ENCODE peak calls at places on chromosomes 4 and X, in four cellular contexts. One of them, this sample, is unnamed.

GRCh38 chrX:116749943-116750342 is 287.2 kb upstream of the CT83 start:
- DNase-seq in NCI-H510A treated with DMSO at 0.1 percent for 48 hours: peak
- DNase-seq in Peyer's patch: no peak
- DNase-seq in Calu3: no peak
- DNase-seq in this sample: no peak

GRCh38 chrX:17242470-17242869 is 132.5 kb upstream of the NHS start:
- DNase-seq in Peyer's patch: peak
- DNase-seq in Calu3: peak
- DNase-seq in NCI-H510A treated with DMSO at 0.1 percent for 48 hours: peak
- DNase-seq in this sample: peak

GRCh38 chr4:112060212-112060611 is 85.0 kb upstream of the FAM241A start:
- DNase-seq in NCI-H510A treated with DMSO at 0.1 percent for 48 hours: no peak
- DNase-seq in Peyer's patch: no peak
- DNase-seq in Calu3: peak
- DNase-seq in this sample: peak

GRCh38 chrX:318739-319578 is at the start of gene GTPBP6:
- DNase-seq in Calu3: peak
- DNase-seq in NCI-H510A treated with DMSO at 0.1 percent for 48 hours: no peak
- DNase-seq in Peyer's patch: peak
- DNase-seq in this sample: peak

GRCh38 chrX:74187211-74187610 is 116.8 kb upstream of the ZCCHC13 start:
- DNase-seq in Calu3: no peak
- DNase-seq in NCI-H510A treated with DMSO at 0.1 percent for 48 hours: no peak
- DNase-seq in Peyer's patch: no peak
- DNase-seq in this sample: no peak

GRCh38 chrX:153926863-153927685 is 1.0 kb upstream of the ARHGAP4 start:
- DNase-seq in Calu3: no peak
- DNase-seq in Peyer's patch: peak
- DNase-seq in NCI-H510A treated with DMSO at 0.1 percent for 48 hours: peak
- DNase-seq in this sample: no peak

GRCh38 chr4:1834047-1834769 is 21.7 kb downstream of the LETM1 start:
- DNase-seq in NCI-H510A treated with DMSO at 0.1 percent for 48 hours: no peak
- DNase-seq in Calu3: no peak
- DNase-seq in Peyer's patch: no peak
- DNase-seq in this sample: no peak

GRCh38 chr4:152052431-152053057 is 291.7 kb upstream of the GATB start:
- DNase-seq in Peyer's patch: no peak
- DNase-seq in Calu3: no peak
- DNase-seq in NCI-H510A treated with DMSO at 0.1 percent for 48 hours: no peak
- DNase-seq in this sample: no peak

GRCh38 chrX:133980832-133981588 is 4.4 kb downstream of the GPC3 start:
- DNase-seq in NCI-H510A treated with DMSO at 0.1 percent for 48 hours: no peak
- DNase-seq in Calu3: no peak
- DNase-seq in Peyer's patch: no peak
- DNase-seq in this sample: no peak

GRCh38 chrX:104118765-104119164 is 6.4 kb downstream of the ZCCHC18 start:
- DNase-seq in NCI-H510A treated with DMSO at 0.1 percent for 48 hours: peak
- DNase-seq in Calu3: no peak
- DNase-seq in Peyer's patch: no peak
- DNase-seq in this sample: no peak

GRCh38 chrX:30812326-30812725 is 76.7 kb downstream of the TAB3 start:
- DNase-seq in NCI-H510A treated with DMSO at 0.1 percent for 48 hours: no peak
- DNase-seq in Calu3: no peak
- DNase-seq in Peyer's patch: no peak
- DNase-seq in this sample: no peak

GRCh38 chr4:8181119-8181518 is 18.0 kb upstream of the SH3TC1 start:
- DNase-seq in NCI-H510A treated with DMSO at 0.1 percent for 48 hours: no peak
- DNase-seq in Calu3: no peak
- DNase-seq in Peyer's patch: no peak
- DNase-seq in this sample: no peak

GRCh38 chr4:40197879-40198689 is 1.3 kb downstream of the RHOH start:
- DNase-seq in NCI-H510A treated with DMSO at 0.1 percent for 48 hours: no peak
- DNase-seq in Peyer's patch: no peak
- DNase-seq in Calu3: no peak
- DNase-seq in this sample: no peak

GRCh38 chrX:110987292-110987691 is 108.7 kb upstream of the PAK3 start:
- DNase-seq in Peyer's patch: no peak
- DNase-seq in Calu3: no peak
- DNase-seq in NCI-H510A treated with DMSO at 0.1 percent for 48 hours: no peak
- DNase-seq in this sample: no peak

GRCh38 chr4:126530996-126531585 is 1101.7 kb upstream of the INTU start:
- DNase-seq in Peyer's patch: no peak
- DNase-seq in Calu3: no peak
- DNase-seq in NCI-H510A treated with DMSO at 0.1 percent for 48 hours: no peak
- DNase-seq in this sample: no peak

GRCh38 chr4:156999175-156999517 is 27.5 kb upstream of the PDGFC start:
- DNase-seq in NCI-H510A treated with DMSO at 0.1 percent for 48 hours: no peak
- DNase-seq in Calu3: peak
- DNase-seq in Peyer's patch: no peak
- DNase-seq in this sample: peak

GRCh38 chr4:56200275-56200674 is 187.0 kb downstream of the AASDH start:
- DNase-seq in Calu3: no peak
- DNase-seq in Peyer's patch: no peak
- DNase-seq in NCI-H510A treated with DMSO at 0.1 percent for 48 hours: no peak
- DNase-seq in this sample: no peak

GRCh38 chr4:176729489-176729888 is 63.2 kb downstream of the VEGFC start:
- DNase-seq in NCI-H510A treated with DMSO at 0.1 percent for 48 hours: no peak
- DNase-seq in Peyer's patch: no peak
- DNase-seq in Calu3: no peak
- DNase-seq in this sample: no peak

GRCh38 chr4:175087156-175087555 is 169.0 kb downstream of the ADAM29 start:
- DNase-seq in Peyer's patch: no peak
- DNase-seq in NCI-H510A treated with DMSO at 0.1 percent for 48 hours: no peak
- DNase-seq in Calu3: no peak
- DNase-seq in this sample: no peak

This sample was measured in HCT116.